ENCODE peak calls at places on chromosomes 3 and 15, in ten cellular contexts. X is left lung; D is OCI-LY7; F is GM13977; U is midbrain; W is NCI-H2081; E is neural progenitor cell; L is germinal center; H is tibial artery; R is activated T-helper 1 cell treated with anti-CD3 and anti-CD28 coated beads, Interleukin-2, amount 50 U/mL, for 16 hours. K is an unnamed sample.

GRCh38 chr15:66066439-66066838 is 187.1 kb downstream of the MEGF11 start:
- DNase-seq in X (no peak), D (no peak), F (no peak), U (no peak), W (no peak), E (no peak), L (no peak), H (no peak), R (no peak), K (no peak)

GRCh38 chr15:58590901-58591300 is 158.6 kb downstream of the ADAM10 start:
- DNase-seq in X (no peak), D (no peak), F (no peak), U (no peak), W (no peak), E (no peak), L (no peak), H (no peak), R (no peak), K (no peak)

GRCh38 chr15:78873796-78874761 is 1.4 kb downstream of the MORF4L1 start:
- DNase-seq in X (no peak), D (peak), F (no peak), U (peak), W (no peak), E (peak), L (peak), H (no peak), R (no peak), K (peak)

GRCh38 chr15:72306211-72306785 is 13.7 kb downstream of the CELF6 start:
- DNase-seq in X (no peak), D (peak), F (no peak), U (peak), W (no peak), E (peak), L (no peak), H (no peak), R (no peak), K (peak)

GRCh38 chr3:156305672-156306071 is 185.3 kb downstream of the KCNAB1 start:
- DNase-seq in X (no peak), D (no peak), F (no peak), U (no peak), W (no peak), E (no peak), L (no peak), H (no peak), R (no peak), K (no peak)

GRCh38 chr3:9316881-9317341 is 45.9 kb upstream of the THUMPD3 start:
- DNase-seq in X (no peak), D (no peak), F (no peak), U (peak), W (no peak), E (peak), L (no peak), H (no peak), R (no peak), K (no peak)

GRCh38 chr3:46573701-46574100 is 7.6 kb upstream of the LRRC2 start:
- DNase-seq in X (no peak), D (no peak), F (no peak), U (no peak), W (no peak), E (no peak), L (no peak), H (no peak), R (no peak), K (no peak)

GRCh38 chr15:89414571-89414970 is 79.9 kb upstream of the POLG start:
- DNase-seq in X (no peak), D (no peak), F (no peak), U (no peak), W (no peak), E (no peak), L (no peak), H (no peak), R (no peak), K (no peak)

GRCh38 chr15:62486041-62486440 is 321.0 kb upstream of the C2CD4B start:
- DNase-seq in X (no peak), D (no peak), F (no peak), U (no peak), W (no peak), E (no peak), L (no peak), H (no peak), R (no peak), K (no peak)

GRCh38 chr3:134419214-134419965 is 45.1 kb upstream of the AMOTL2 start:
- DNase-seq in X (no peak), D (no peak), F (no peak), U (no peak), W (no peak), E (no peak), L (no peak), H (no peak), R (no peak), K (no peak)

GRCh38 chr15:84594617-84595290 is 6.1 kb upstream of the ZSCAN2 start:
- DNase-seq in X (no peak), D (no peak), F (no peak), U (no peak), W (no peak), E (no peak), L (no peak), H (no peak), R (no peak), K (no peak)

GRCh38 chr3:18335202-18335601 is 89.9 kb downstream of the SATB1 start:
- DNase-seq in X (no peak), D (peak), F (no peak), U (no peak), W (no peak), E (no peak), L (no peak), H (no peak), R (no peak), K (no peak)

GRCh38 chr15:80957976-80958375 is 31.6 kb downstream of the MESD start:
- DNase-seq in X (no peak), D (no peak), F (no peak), U (no peak), W (no peak), E (no peak), L (no peak), H (no peak), R (no peak), K (no peak)

GRCh38 chr3:18443670-18444596 is 18.8 kb upstream of the SATB1 start:
- DNase-seq in X (peak), D (no peak), F (peak), U (no peak), W (peak), E (peak), L (peak), H (peak), R (no peak), K (no peak)

GRCh38 chr15:71660501-71660900 is 149.9 kb upstream of the NR2E3 start:
- DNase-seq in X (no peak), D (no peak), F (no peak), U (no peak), W (no peak), E (no peak), L (no peak), H (no peak), R (no peak), K (no peak)

GRCh38 chr15:59298255-59298856 is 74.3 kb downstream of the MYO1E start:
- DNase-seq in X (no peak), D (no peak), F (peak), U (no peak), W (no peak), E (no peak), L (peak), H (no peak), R (no peak), K (no peak)

GRCh38 chr15:90210593-90210992 is 9.5 kb downstream of the SEMA4B start:
- DNase-seq in X (no peak), D (no peak), F (no peak), U (no peak), W (no peak), E (no peak), L (no peak), H (no peak), R (no peak), K (no peak)

GRCh38 chr3:63908081-63908736 is 4.0 kb downstream of the SCAANT1 start:
- DNase-seq in X (no peak), D (no peak), F (no peak), U (no peak), W (no peak), E (peak), L (no peak), H (no peak), R (no peak), K (no peak)

GRCh38 chr3:173745952-173746682 is 348.6 kb downstream of the NLGN1 start:
- DNase-seq in X (no peak), D (no peak), F (no peak), U (no peak), W (no peak), E (no peak), L (no peak), H (no peak), R (no peak), K (no peak)

GRCh38 chr15:64686130-64686735 is 89.2 kb downstream of the RBPMS2 start:
- DNase-seq in X (no peak), D (peak), F (peak), U (peak), W (peak), E (peak), L (peak), H (no peak), R (no peak), K (no peak)

GRCh38 chr3:111730143-111730542 is 128.9 kb upstream of the PHLDB2 start:
- DNase-seq in X (no peak), D (no peak), F (no peak), U (no peak), W (no peak), E (no peak), L (no peak), H (no peak), R (no peak), K (no peak)

GRCh38 chr3:45273681-45274515 is 47.8 kb upstream of the TMEM158 start:
- DNase-seq in X (no peak), D (no peak), F (no peak), U (no peak), W (no peak), E (no peak), L (no peak), H (no peak), R (no peak), K (no peak)

GRCh38 chr15:83753872-83754493 is 100.1 kb downstream of the ADAMTSL3 start:
- DNase-seq in X (no peak), D (no peak), F (no peak), U (no peak), W (no peak), E (no peak), L (no peak), H (no peak), R (no peak), K (no peak)

GRCh38 chr3:162605651-162606204 is 1109.1 kb downstream of the OTOL1 start:
- DNase-seq in X (no peak), D (no peak), F (no peak), U (no peak), W (no peak), E (no peak), L (no peak), H (no peak), R (no peak), K (no peak)

GRCh38 chr3:64417816-64418215 is 192.6 kb upstream of the PRICKLE2 start:
- DNase-seq in X (no peak), D (no peak), F (no peak), U (no peak), W (no peak), E (peak), L (no peak), H (no peak), R (no peak), K (no peak)

GRCh38 chr3:156605686-156606605 is 51.0 kb upstream of the SSR3 start:
- DNase-seq in X (peak), D (no peak), F (peak), U (peak), W (peak), E (peak), L (peak), H (peak), R (no peak), K (no peak)

GRCh38 chr15:29139540-29140459 is 129.8 kb downstream of the NSMCE3 start:
- DNase-seq in X (peak), D (peak), F (peak), U (peak), W (peak), E (peak), L (peak), H (peak), R (peak), K (peak)

GRCh38 chr3:184306573-184306972 is 7.5 kb downstream of the PSMD2 start:
- DNase-seq in X (no peak), D (no peak), F (no peak), U (no peak), W (no peak), E (no peak), L (no peak), H (no peak), R (no peak), K (no peak)

GRCh38 chr3:23712656-23713559 is 92.8 kb upstream of the UBE2E1 start:
- DNase-seq in X (no peak), D (no peak), F (no peak), U (no peak), W (peak), E (peak), L (no peak), H (no peak), R (no peak), K (no peak)

GRCh38 chr3:30311781-30312180 is 294.6 kb upstream of the TGFBR2 start:
- DNase-seq in X (peak), D (no peak), F (no peak), U (no peak), W (no peak), E (no peak), L (no peak), H (no peak), R (no peak), K (no peak)

GRCh38 chr15:101053261-101053660 is 134.1 kb downstream of the LRRK1 start:
- DNase-seq in X (no peak), D (no peak), F (no peak), U (no peak), W (no peak), E (no peak), L (no peak), H (peak), R (no peak), K (no peak)

GRCh38 chr3:133649486-133650068 is 12.2 kb downstream of the TOPBP1 start:
- DNase-seq in X (no peak), D (no peak), F (no peak), U (no peak), W (no peak), E (no peak), L (no peak), H (no peak), R (no peak), K (no peak)

GRCh38 chr3:24662449-24663345 is 168.0 kb upstream of the THRB start:
- DNase-seq in X (no peak), D (no peak), F (no peak), U (no peak), W (no peak), E (no peak), L (no peak), H (no peak), R (no peak), K (no peak)

GRCh38 chr3:64104691-64105101 is 81.4 kb upstream of the PSMD6 start:
- DNase-seq in X (no peak), D (no peak), F (no peak), U (no peak), W (no peak), E (no peak), L (no peak), H (no peak), R (no peak), K (no peak)

GRCh38 chr3:17398959-17399551 is 343.4 kb downstream of the TBC1D5 start:
- DNase-seq in X (no peak), D (peak), F (peak), U (no peak), W (no peak), E (no peak), L (peak), H (no peak), R (no peak), K (no peak)